ENCODE peak calls at places on chromosome 19, in five cellular contexts. T is fibroblast of lung, W is H9, X is uterus, O is fibroblast of villous mesenchyme. S is an unnamed sample.
A peak's percentile ranks its signal among the peaks of the same experiment; 100 is the strongest.

GRCh38 chr19:40224342-40225148 is 1.9 kb downstream of the CCNP start:
- DNase-seq in X (no peak), O (no peak), W (no peak), T (no peak), S (peak; percentile 98)

GRCh38 chr19:52638601-52639000 is 446 bp upstream of the ZNF83 start:
- DNase-seq in O (peak; percentile 62), T (peak; percentile 74), X (no peak), W (no peak), S (no peak)

GRCh38 chr19:18107235-18108083 is 9.9 kb downstream of the MAST3 start:
- DNase-seq in T (no peak), X (no peak), W (no peak), O (no peak), S (no peak)

GRCh38 chr19:21210037-21210621 is 68.3 kb downstream of the ZNF431 start:
- DNase-seq in T (no peak), W (no peak), X (no peak), O (no peak), S (no peak)

GRCh38 chr19:3760871-3761361 is 576 bp downstream of the APBA3 start:
- DNase-seq in X (no peak), O (peak; percentile 16), T (peak; percentile 6), W (no peak), S (peak; percentile 20)

GRCh38 chr19:53659292-53659691 is 27.5 kb downstream of the DPRX start:
- DNase-seq in X (no peak), T (no peak), W (peak; percentile 78), O (peak; percentile 91), S (no peak)

GRCh38 chr19:4971424-4971793 is 2.5 kb downstream of the KDM4B start:
- DNase-seq in X (no peak), W (peak; percentile 84), T (no peak), O (peak; percentile 36), S (peak; percentile 55)

GRCh38 chr19:5090780-5091575 is 122.1 kb downstream of the KDM4B start:
- DNase-seq in T (peak; percentile 36), W (no peak), O (peak; percentile 58), X (peak; percentile 57), S (no peak)

GRCh38 chr19:28213476-28214082 is 999.4 kb downstream of the UQCRFS1 start:
- DNase-seq in W (no peak), T (peak; percentile 80), O (no peak), X (no peak), S (no peak)

GRCh38 chr19:46537136-46538097 is 41.8 kb upstream of the PNMA8B start:
- DNase-seq in X (peak; percentile 52), T (peak; percentile 19), W (peak; percentile 68), O (peak; percentile 34), S (peak; percentile 53)

GRCh38 chr19:10363789-10364281 is 16.5 kb downstream of the TYK2 start:
- DNase-seq in T (peak; percentile 37), X (no peak), O (no peak), W (no peak), S (peak; percentile 62)

GRCh38 chr19:16571689-16572331 is 405 bp downstream of the SLC35E1 start:
- DNase-seq in T (peak; percentile 39), X (no peak), W (no peak), O (peak; percentile 42), S (no peak)

GRCh38 chr19:2602391-2603181 is 99.9 kb downstream of the GNG7 start:
- DNase-seq in O (peak; percentile 93), X (peak; percentile 90), T (peak; percentile 97), W (peak; percentile 88), S (peak; percentile 62)

GRCh38 chr19:10074153-10074552 is 12.0 kb upstream of the SHFL start:
- DNase-seq in O (peak; percentile 24), X (no peak), T (no peak), W (no peak), S (peak; percentile 60)

GRCh38 chr19:56712609-56713008 is 41.1 kb upstream of the ZNF835 start:
- DNase-seq in T (no peak), W (no peak), X (no peak), O (no peak), S (no peak)

GRCh38 chr19:30799854-30800755 is 427.9 kb downstream of the ZNF536 start:
- DNase-seq in W (peak; percentile 75), X (no peak), O (no peak), T (no peak), S (no peak)

GRCh38 chr19:56108447-56109195 is 12.5 kb downstream of the ZNF787 start:
- DNase-seq in X (peak; percentile 72), W (no peak), O (peak; percentile 33), T (no peak), S (no peak)

GRCh38 chr19:2317300-2317699 is 9.3 kb upstream of the LINGO3 start:
- DNase-seq in O (no peak), T (no peak), X (no peak), W (no peak), S (no peak)

GRCh38 chr19:49084206-49085019 is 838 bp upstream of the SNRNP70 start:
- DNase-seq in W (no peak), X (no peak), O (no peak), T (no peak), S (no peak)

GRCh38 chr19:46813570-46814358 is 25.4 kb upstream of the SLC1A5 start:
- DNase-seq in W (no peak), X (peak; percentile 79), T (peak; percentile 44), O (peak; percentile 90), S (peak; percentile 46)

GRCh38 chr19:48484247-48484893 is 15.2 kb downstream of the CYTH2 start:
- DNase-seq in T (no peak), X (no peak), W (no peak), O (no peak), S (no peak)

GRCh38 chr19:8131517-8131916 is 17.9 kb downstream of the FBN3 start:
- DNase-seq in W (no peak), T (no peak), O (no peak), X (no peak), S (no peak)

GRCh38 chr19:10431254-10431942 is 11.1 kb downstream of the PDE4A start:
- DNase-seq in X (peak; percentile 31), O (peak; percentile 31), W (no peak), T (peak; percentile 39), S (no peak)

GRCh38 chr19:47110521-47111080 is 3.0 kb downstream of the ZC3H4 start:
- DNase-seq in W (no peak), X (no peak), T (no peak), O (no peak), S (peak; percentile 37)

GRCh38 chr19:31314849-31315620 is 34.2 kb downstream of the TSHZ3 start:
- DNase-seq in W (no peak), T (no peak), O (no peak), X (no peak), S (no peak)

GRCh38 chr19:7869910-7870511 is 4.2 kb downstream of the PRR36 start:
- DNase-seq in T (no peak), O (peak; percentile 54), W (peak; percentile 97), X (peak; percentile 55), S (peak; percentile 85)

GRCh38 chr19:45515807-45516401 is 8.6 kb downstream of the VASP start:
- DNase-seq in T (no peak), O (no peak), X (no peak), W (no peak), S (no peak)

GRCh38 chr19:3516675-3517207 is 10.6 kb downstream of the FZR1 start:
- DNase-seq in T (no peak), W (no peak), X (no peak), O (no peak), S (peak; percentile 43)

GRCh38 chr19:18414504-18415176 is 4.6 kb upstream of the SSBP4 start:
- DNase-seq in W (peak; percentile 35), X (peak; percentile 55), T (no peak), O (peak; percentile 37), S (no peak)

GRCh38 chr19:19817357-19817756 is 4.2 kb downstream of the ZNF506 start:
- DNase-seq in O (no peak), X (no peak), W (no peak), T (no peak), S (no peak)

GRCh38 chr19:47663911-47664771 is 49.1 kb upstream of the EHD2 start:
- DNase-seq in X (peak; percentile 82), T (peak; percentile 99), W (no peak), O (peak; percentile 100), S (peak; percentile 99)

GRCh38 chr19:18847516-18848463 is 16.0 kb downstream of the UPF1 start:
- DNase-seq in X (peak; percentile 67), O (peak; percentile 70), W (no peak), T (no peak), S (no peak)

GRCh38 chr19:27746691-27747380 is 1466.1 kb downstream of the UQCRFS1 start:
- DNase-seq in O (no peak), W (peak; percentile 70), X (peak; percentile 16), T (peak; percentile 38), S (no peak)

GRCh38 chr19:3441089-3441985 is 39.0 kb downstream of the SMIM24 start:
- DNase-seq in X (no peak), W (no peak), T (no peak), O (no peak), S (no peak)

GRCh38 chr19:45876411-45877197 is 9.3 kb downstream of the IRF2BP1 start:
- DNase-seq in X (no peak), W (peak; percentile 60), O (peak; percentile 27), T (peak; percentile 47), S (no peak)

GRCh38 chr19:47324502-47324901 is 7.5 kb upstream of the C5AR2 start:
- DNase-seq in X (no peak), W (no peak), O (no peak), T (no peak), S (no peak)

GRCh38 chr19:19115954-19116353 is 22.3 kb downstream of the TMEM161A start:
- DNase-seq in O (no peak), W (peak; percentile 81), X (no peak), T (no peak), S (peak; percentile 43)

GRCh38 chr19:56117376-56117884 is 3.7 kb downstream of the ZNF787 start:
- DNase-seq in O (no peak), X (no peak), W (no peak), T (no peak), S (no peak)

GRCh38 chr19:44939668-44940067 is 2.4 kb upstream of the APOC4 start:
- DNase-seq in X (no peak), W (no peak), T (no peak), O (no peak), S (peak; percentile 76)

GRCh38 chr19:6604906-6605305 is 14.0 kb upstream of the CD70 start:
- DNase-seq in W (no peak), T (no peak), X (no peak), O (no peak), S (no peak)
- TF ChIP-seq CTCF in W (no peak), T (no peak), X (no peak), O (no peak), S (no peak)

DNA sequence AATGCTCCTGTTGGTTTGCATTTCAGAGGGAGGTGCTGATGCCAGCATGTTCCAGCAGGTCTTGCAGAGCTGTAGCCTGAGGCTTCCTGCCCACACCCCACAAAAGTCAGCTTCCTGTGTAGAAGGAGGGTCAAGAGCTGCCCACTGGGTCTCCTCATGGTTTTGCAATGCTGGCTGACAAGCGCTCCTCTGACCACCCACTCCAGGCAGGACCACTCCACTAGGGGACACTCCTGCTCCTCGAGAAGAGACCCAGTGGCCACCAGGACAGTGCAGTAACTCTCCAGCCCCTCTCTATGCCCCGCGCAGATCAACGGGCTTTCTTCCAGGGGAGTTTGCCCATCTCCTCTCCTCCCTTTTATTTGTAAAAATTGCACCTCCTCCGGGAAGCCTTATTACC is 72.9 kb upstream of the UQCRFS1 start:
- DNase-seq in X (peak; percentile 20), W (peak; percentile 77), O (no peak), T (no peak), S (no peak)
- TF ChIP-seq CTCF in X (peak; percentile 16), W (peak; percentile 71), O (no peak), T (no peak), S (no peak)

GRCh38 chr19:42028304-42029216 is 34.5 kb upstream of the ATP1A3 start:
- DNase-seq in O (no peak), W (peak; percentile 89), T (no peak), X (no peak), S (peak; percentile 26)
- TF ChIP-seq CTCF in O (peak; percentile 55), W (peak; percentile 99), T (peak; percentile 52), X (no peak), S (peak; percentile 36)

GRCh38 chr19:14941189-14941588 is at the start of gene OR7C2:
- DNase-seq in W (no peak), X (no peak), O (no peak), T (no peak), S (no peak)
- TF ChIP-seq CTCF in W (no peak), X (no peak), O (no peak), T (no peak), S (no peak)

S was measured in MCF 10A.